ENCODE peak calls at places on chromosomes 1 and 21, in seven cellular contexts. One of them, this sample, is unnamed.

GRCh38 chr1:113281550-113281949 is 108.8 kb upstream of the MAGI3 start:
- DNase-seq in sigmoid colon: no peak
- DNase-seq in pancreas: no peak
- DNase-seq in SJSA1: no peak
- DNase-seq in Panc1: no peak
- DNase-seq in left ventricle myocardium inferior: no peak
- DNase-seq in H9: no peak
- DNase-seq in this sample: no peak

GRCh38 chr1:184407816-184408510 is 21.1 kb downstream of the C1orf21 start:
- DNase-seq in sigmoid colon: no peak
- DNase-seq in pancreas: no peak
- DNase-seq in SJSA1: peak
- DNase-seq in Panc1: no peak
- DNase-seq in left ventricle myocardium inferior: no peak
- DNase-seq in H9: no peak
- DNase-seq in this sample: no peak

GRCh38 chr1:63124666-63125191 is 197.6 kb upstream of the FOXD3 start:
- DNase-seq in sigmoid colon: no peak
- DNase-seq in pancreas: no peak
- DNase-seq in SJSA1: peak
- DNase-seq in Panc1: no peak
- DNase-seq in left ventricle myocardium inferior: no peak
- DNase-seq in H9: no peak
- DNase-seq in this sample: no peak

GRCh38 chr1:36217667-36218066 is 6.6 kb upstream of the THRAP3 start:
- DNase-seq in sigmoid colon: no peak
- DNase-seq in pancreas: no peak
- DNase-seq in SJSA1: no peak
- DNase-seq in Panc1: peak
- DNase-seq in left ventricle myocardium inferior: no peak
- DNase-seq in H9: no peak
- DNase-seq in this sample: no peak

GRCh38 chr1:9165396-9165795 is 36.5 kb upstream of the GPR157 start:
- DNase-seq in sigmoid colon: no peak
- DNase-seq in pancreas: no peak
- DNase-seq in SJSA1: no peak
- DNase-seq in Panc1: no peak
- DNase-seq in left ventricle myocardium inferior: no peak
- DNase-seq in H9: no peak
- DNase-seq in this sample: no peak

GRCh38 chr1:225919906-225920305 is 4.1 kb downstream of the PYCR2 start:
- DNase-seq in sigmoid colon: peak
- DNase-seq in pancreas: peak
- DNase-seq in SJSA1: no peak
- DNase-seq in Panc1: no peak
- DNase-seq in left ventricle myocardium inferior: peak
- DNase-seq in H9: no peak
- DNase-seq in this sample: peak

GRCh38 chr1:50047916-50048694 is 24.4 kb upstream of the AGBL4 start:
- DNase-seq in sigmoid colon: peak
- DNase-seq in pancreas: peak
- DNase-seq in SJSA1: no peak
- DNase-seq in Panc1: no peak
- DNase-seq in left ventricle myocardium inferior: no peak
- DNase-seq in H9: peak
- DNase-seq in this sample: no peak

GRCh38 chr1:84888753-84889152 is 4.3 kb downstream of the LPAR3 start:
- DNase-seq in sigmoid colon: no peak
- DNase-seq in pancreas: no peak
- DNase-seq in SJSA1: no peak
- DNase-seq in Panc1: no peak
- DNase-seq in left ventricle myocardium inferior: no peak
- DNase-seq in H9: no peak
- DNase-seq in this sample: no peak

GRCh38 chr21:31222142-31222541 is 121.9 kb downstream of the TIAM1 start:
- DNase-seq in sigmoid colon: no peak
- DNase-seq in pancreas: no peak
- DNase-seq in SJSA1: no peak
- DNase-seq in Panc1: no peak
- DNase-seq in left ventricle myocardium inferior: no peak
- DNase-seq in H9: no peak
- DNase-seq in this sample: no peak

GRCh38 chr1:200676829-200677228 is 7.1 kb upstream of the DDX59 start:
- DNase-seq in sigmoid colon: no peak
- DNase-seq in pancreas: no peak
- DNase-seq in SJSA1: no peak
- DNase-seq in Panc1: no peak
- DNase-seq in left ventricle myocardium inferior: no peak
- DNase-seq in H9: no peak
- DNase-seq in this sample: no peak

GRCh38 chr1:200684015-200684414 is 14.3 kb upstream of the DDX59 start:
- DNase-seq in sigmoid colon: no peak
- DNase-seq in pancreas: no peak
- DNase-seq in SJSA1: no peak
- DNase-seq in Panc1: peak
- DNase-seq in left ventricle myocardium inferior: no peak
- DNase-seq in H9: no peak
- DNase-seq in this sample: no peak

GRCh38 chr1:200675588-200675852 is 5.8 kb upstream of the DDX59 start:
- DNase-seq in sigmoid colon: no peak
- DNase-seq in pancreas: no peak
- DNase-seq in SJSA1: no peak
- DNase-seq in Panc1: no peak
- DNase-seq in left ventricle myocardium inferior: no peak
- DNase-seq in H9: no peak
- DNase-seq in this sample: no peak

GRCh38 chr1:200681231-200681630 is 11.5 kb upstream of the DDX59 start:
- DNase-seq in sigmoid colon: no peak
- DNase-seq in pancreas: no peak
- DNase-seq in SJSA1: no peak
- DNase-seq in Panc1: no peak
- DNase-seq in left ventricle myocardium inferior: no peak
- DNase-seq in H9: no peak
- DNase-seq in this sample: no peak
- H3K27ac ChIP-seq in sigmoid colon: no peak
- H3K27ac ChIP-seq in pancreas: no peak
- H3K27ac ChIP-seq in SJSA1: no peak
- H3K27ac ChIP-seq in Panc1: no peak
- H3K27ac ChIP-seq in left ventricle myocardium inferior: no peak
- H3K27ac ChIP-seq in H9: no peak
- H3K27ac ChIP-seq in this sample: no peak

DNA sequence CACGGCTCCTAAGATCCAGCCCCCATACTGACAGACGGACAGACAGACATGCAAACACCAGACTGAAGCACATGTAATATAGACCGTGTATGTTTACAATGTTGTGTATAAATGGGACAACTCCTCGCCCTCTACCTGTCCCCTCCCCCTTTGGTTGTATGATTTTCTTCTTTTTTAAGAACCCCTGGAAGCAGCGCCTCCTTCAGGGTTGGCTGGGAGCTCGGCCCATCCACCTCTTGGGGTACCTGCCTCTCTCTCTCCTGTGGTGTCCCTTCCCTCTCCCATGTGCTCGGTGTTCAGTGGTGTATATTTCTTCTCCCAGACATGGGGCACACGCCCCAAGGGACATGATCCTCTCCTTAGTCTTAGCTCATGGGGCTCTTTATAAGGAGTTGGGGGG is 23.2 kb downstream of the TMEM53 start:
- DNase-seq in sigmoid colon: no peak
- DNase-seq in pancreas: peak
- DNase-seq in SJSA1: no peak
- DNase-seq in Panc1: no peak
- DNase-seq in left ventricle myocardium inferior: no peak
- DNase-seq in H9: no peak
- DNase-seq in this sample: no peak
- H3K27ac ChIP-seq in sigmoid colon: peak
- H3K27ac ChIP-seq in pancreas: no peak
- H3K27ac ChIP-seq in SJSA1: no peak
- H3K27ac ChIP-seq in Panc1: no peak
- H3K27ac ChIP-seq in left ventricle myocardium inferior: peak
- H3K27ac ChIP-seq in H9: no peak
- H3K27ac ChIP-seq in this sample: no peak

GRCh38 chr21:36203603-36203889 is 46.9 kb downstream of the DOP1B start:
- DNase-seq in sigmoid colon: no peak
- DNase-seq in pancreas: no peak
- DNase-seq in SJSA1: peak
- DNase-seq in Panc1: no peak
- DNase-seq in left ventricle myocardium inferior: no peak
- DNase-seq in H9: no peak
- DNase-seq in this sample: no peak
- H3K27ac ChIP-seq in sigmoid colon: no peak
- H3K27ac ChIP-seq in pancreas: peak
- H3K27ac ChIP-seq in SJSA1: peak
- H3K27ac ChIP-seq in Panc1: peak
- H3K27ac ChIP-seq in left ventricle myocardium inferior: peak
- H3K27ac ChIP-seq in H9: no peak
- H3K27ac ChIP-seq in this sample: no peak

GRCh38 chr1:10555635-10556429 is 81.1 kb downstream of the PEX14 start:
- DNase-seq in sigmoid colon: no peak
- DNase-seq in pancreas: no peak
- DNase-seq in SJSA1: no peak
- DNase-seq in Panc1: no peak
- DNase-seq in left ventricle myocardium inferior: no peak
- DNase-seq in H9: no peak
- DNase-seq in this sample: no peak
- H3K27ac ChIP-seq in sigmoid colon: no peak
- H3K27ac ChIP-seq in pancreas: no peak
- H3K27ac ChIP-seq in SJSA1: no peak
- H3K27ac ChIP-seq in Panc1: no peak
- H3K27ac ChIP-seq in left ventricle myocardium inferior: peak
- H3K27ac ChIP-seq in H9: no peak
- H3K27ac ChIP-seq in this sample: no peak

GRCh38 chr1:228295201-228295600 is 87.4 kb downstream of the OBSCN start:
- DNase-seq in sigmoid colon: no peak
- DNase-seq in pancreas: no peak
- DNase-seq in SJSA1: no peak
- DNase-seq in Panc1: no peak
- DNase-seq in left ventricle myocardium inferior: no peak
- DNase-seq in H9: no peak
- DNase-seq in this sample: no peak
- H3K27ac ChIP-seq in sigmoid colon: no peak
- H3K27ac ChIP-seq in pancreas: no peak
- H3K27ac ChIP-seq in SJSA1: no peak
- H3K27ac ChIP-seq in Panc1: no peak
- H3K27ac ChIP-seq in left ventricle myocardium inferior: no peak
- H3K27ac ChIP-seq in H9: no peak
- H3K27ac ChIP-seq in this sample: no peak

DNA sequence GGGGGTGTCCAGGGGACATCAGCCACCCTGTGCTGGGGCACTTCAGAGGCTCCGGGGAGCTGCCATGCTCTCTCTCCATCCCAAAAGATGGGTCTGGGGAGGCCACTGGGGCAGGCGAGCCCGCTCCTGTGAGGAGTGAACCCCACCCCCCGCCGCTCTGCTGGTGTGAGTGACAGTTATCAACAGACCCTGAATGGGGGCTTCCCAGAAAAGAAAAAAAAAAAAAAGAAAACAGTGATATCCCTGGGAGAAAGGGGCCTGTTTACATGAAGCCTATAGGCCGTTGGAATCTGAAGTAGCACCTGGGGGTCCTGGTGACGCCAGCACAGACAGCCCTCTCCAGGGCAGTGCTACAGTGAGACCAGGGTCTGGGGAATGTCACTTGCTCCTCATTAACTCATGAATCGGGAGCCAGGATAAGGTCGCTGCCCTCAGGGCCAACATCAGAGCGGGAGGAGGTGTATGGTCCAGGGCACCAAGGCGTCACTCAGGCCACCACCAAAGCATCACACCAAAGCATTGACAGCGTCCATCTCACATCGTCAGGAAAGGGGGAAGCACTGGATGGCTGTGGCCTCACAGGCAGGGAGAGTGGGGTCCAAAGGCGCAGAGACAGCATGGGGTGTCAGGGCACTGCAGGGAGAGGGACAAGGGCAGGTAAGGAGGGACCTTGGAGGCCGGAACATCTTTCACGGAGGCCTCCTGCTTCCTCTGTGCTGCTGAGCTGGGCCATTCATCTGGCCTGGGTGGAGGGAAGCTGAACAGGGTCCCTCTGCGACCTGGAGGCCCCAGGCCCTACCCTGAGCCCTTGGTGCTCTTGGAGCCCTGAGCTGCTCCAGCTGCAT is 8.4 kb upstream of the NPHP4 start:
- DNase-seq in sigmoid colon: peak
- DNase-seq in pancreas: peak
- DNase-seq in SJSA1: no peak
- DNase-seq in Panc1: no peak
- DNase-seq in left ventricle myocardium inferior: peak
- DNase-seq in H9: no peak
- DNase-seq in this sample: no peak
- H3K27ac ChIP-seq in sigmoid colon: no peak
- H3K27ac ChIP-seq in pancreas: no peak
- H3K27ac ChIP-seq in SJSA1: no peak
- H3K27ac ChIP-seq in Panc1: no peak
- H3K27ac ChIP-seq in left ventricle myocardium inferior: peak
- H3K27ac ChIP-seq in H9: no peak
- H3K27ac ChIP-seq in this sample: no peak

DNA sequence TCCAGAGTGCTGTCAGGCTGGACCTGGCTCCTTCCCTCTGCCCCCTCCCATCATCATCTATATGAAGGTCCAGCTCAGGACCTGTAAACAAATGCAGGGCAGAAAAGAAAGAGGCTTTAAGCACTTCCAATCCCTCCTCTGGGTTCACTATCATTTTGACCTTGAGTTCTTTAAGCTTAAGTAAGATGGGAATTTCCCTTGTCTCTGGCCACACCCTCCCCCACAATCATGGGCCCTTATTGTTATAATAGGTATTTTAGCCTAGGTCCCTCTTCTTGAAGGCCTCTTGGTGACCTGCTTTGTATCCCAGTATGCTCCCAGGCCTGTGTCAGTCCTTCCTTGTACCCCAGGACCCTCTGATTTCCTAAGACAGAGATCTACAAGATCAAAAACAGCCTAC is 45.1 kb upstream of the EPS15 start:
- DNase-seq in sigmoid colon: no peak
- DNase-seq in pancreas: no peak
- DNase-seq in SJSA1: no peak
- DNase-seq in Panc1: no peak
- DNase-seq in left ventricle myocardium inferior: no peak
- DNase-seq in H9: no peak
- DNase-seq in this sample: no peak
- H3K27ac ChIP-seq in sigmoid colon: no peak
- H3K27ac ChIP-seq in pancreas: no peak
- H3K27ac ChIP-seq in SJSA1: no peak
- H3K27ac ChIP-seq in Panc1: peak
- H3K27ac ChIP-seq in left ventricle myocardium inferior: peak
- H3K27ac ChIP-seq in H9: no peak
- H3K27ac ChIP-seq in this sample: no peak